ENCODE peak calls at places on chromosomes 7 and 10, in four cellular contexts. P, I, W and R are unnamed samples.

GRCh38 chr7:53050433-53050832 is 15.0 kb downstream of the POM121L12 start:
- DNase-seq in I (no peak), W (no peak), P (no peak), R (no peak)

GRCh38 chr7:47458057-47458456 is 123.9 kb downstream of the TNS3 start:
- DNase-seq in I (peak; percentile 88), W (no peak), P (no peak), R (no peak)

GRCh38 chr7:137870684-137871083 is 23.9 kb upstream of the DGKI start:
- DNase-seq in P (no peak), I (no peak), W (no peak), R (no peak)

GRCh38 chr10:28118985-28119628 is 120.2 kb upstream of the ODAD2 start:
- DNase-seq in P (no peak), W (no peak), I (no peak), R (no peak)

GRCh38 chr10:104350146-104350635 is 3.4 kb upstream of the CFAP58 start:
- DNase-seq in W (no peak), P (no peak), I (no peak), R (no peak)

GRCh38 chr10:70404906-70405824 is 1.2 kb downstream of the EIF4EBP2 start:
- DNase-seq in P (peak; percentile 50), I (peak; percentile 88), W (peak; percentile 55), R (no peak)

GRCh38 chr7:148472406-148472805 is 118.2 kb upstream of the C7orf33 start:
- DNase-seq in W (no peak), P (no peak), I (no peak), R (no peak)

GRCh38 chr7:1109581-1110310 is 21.8 kb downstream of the GPER1 start:
- DNase-seq in I (peak; percentile 17), P (no peak), W (no peak), R (no peak)

GRCh38 chr10:52757777-52758176 is 14.8 kb downstream of the MBL2 start:
- DNase-seq in W (no peak), P (no peak), I (no peak), R (no peak)

GRCh38 chr10:125029584-125030242 is 87.8 kb downstream of the ZRANB1 start:
- DNase-seq in P (no peak), I (no peak), W (no peak), R (no peak)

GRCh38 chr7:25807212-25807611 is 344.8 kb upstream of the NFE2L3 start:
- DNase-seq in I (no peak), W (no peak), P (no peak), R (no peak)

DNA sequence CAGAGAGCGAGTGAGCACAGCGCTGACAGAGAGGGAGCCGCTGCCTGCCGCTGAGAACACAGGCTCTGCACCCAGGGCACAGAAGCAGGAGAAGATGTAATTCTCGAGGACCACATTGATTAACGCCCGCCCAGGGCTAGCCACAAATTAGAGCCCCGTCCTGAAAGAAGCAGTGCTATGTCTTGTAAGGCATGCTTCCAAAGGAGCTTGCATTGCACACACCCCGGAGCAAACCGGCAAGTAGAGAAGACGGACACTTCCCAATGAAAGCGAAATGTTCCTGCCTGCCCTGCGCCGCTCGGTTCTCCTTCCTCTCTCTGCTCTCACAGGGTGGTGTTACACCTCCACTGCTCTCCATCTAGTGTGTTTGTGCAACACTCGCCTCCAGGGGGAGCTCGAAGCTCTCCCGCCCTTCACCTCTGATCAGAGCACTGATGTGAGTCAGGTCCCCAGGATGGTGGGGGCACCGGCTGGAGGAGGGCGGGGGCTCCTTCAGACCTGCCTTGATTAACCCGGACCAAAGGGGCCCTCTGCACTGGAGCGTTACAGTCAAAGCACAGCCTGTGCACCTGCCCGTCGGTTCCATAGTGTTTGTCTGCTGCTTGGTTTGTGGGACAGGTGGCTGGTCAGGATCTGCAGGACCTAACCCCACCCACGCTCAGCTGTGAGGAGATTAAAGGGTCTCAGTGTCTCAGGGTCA is 316.5 kb downstream of the ADARB2 start:
- DNase-seq in W (peak; percentile 78), P (peak; percentile 87), I (no peak), R (peak; percentile 75)
- TF ChIP-seq CTCF in W (peak; percentile 80), P (peak; percentile 84), I (no peak), R (peak; percentile 91)

GRCh38 chr10:98339790-98340189 is 71.8 kb upstream of the LOXL4 start:
- DNase-seq in P (no peak), I (no peak), W (no peak), R (no peak)
- TF ChIP-seq CTCF in P (no peak), I (no peak), W (no peak), R (no peak)

DNA sequence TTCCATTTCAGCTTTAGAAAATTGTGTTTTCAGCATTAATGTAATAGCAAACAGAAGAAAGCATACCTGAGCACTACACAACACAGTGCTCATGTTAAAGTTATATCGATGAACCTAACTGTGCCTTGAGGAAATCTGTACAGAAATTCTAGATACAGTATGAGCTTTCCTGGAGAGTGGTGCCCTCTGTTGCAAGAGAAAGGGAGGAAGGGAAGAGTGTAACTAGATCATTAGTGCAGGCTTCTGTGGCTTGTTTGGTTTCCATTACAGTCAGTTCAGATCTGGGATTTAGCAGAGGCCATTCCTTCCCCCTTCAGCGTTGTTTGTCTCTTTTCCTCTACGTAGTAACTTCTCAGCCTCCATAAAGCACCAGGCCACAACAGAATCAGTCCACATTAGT is 139.7 kb downstream of the HTR7 start:
- DNase-seq in I (no peak), W (no peak), P (no peak), R (no peak)
- TF ChIP-seq CTCF in I (no peak), W (no peak), P (no peak), R (no peak)

GRCh38 chr10:59970396-59971368 is 64.3 kb upstream of the CCDC6 start:
- DNase-seq in P (no peak), W (no peak), I (no peak), R (no peak)
- TF ChIP-seq CTCF in P (no peak), W (no peak), I (no peak), R (no peak)

GRCh38 chr10:47370878-47371277 is 13.2 kb downstream of the ZNF488 start:
- DNase-seq in P (no peak), I (no peak), W (no peak), R (no peak)
- TF ChIP-seq CTCF in P (no peak), I (no peak), W (no peak), R (no peak)